ENCODE peak calls at places on chromosomes 12 and 14, in seven cellular contexts. One of them, this sample, is unnamed.

GRCh38 chr12:57090924-57091632 is 2.2 kb downstream of the NAB2 start:
- DNase-seq in Peyer's patch: no peak
- DNase-seq in activated T-cell treated with anti-CD3 and anti-CD28 coated beads, Interleukin-2, amount 50 U/mL, for 1 hour: peak
- DNase-seq in psoas muscle: no peak
- DNase-seq in activated gamma-delta T cell treated with anti-CD3 and anti-CD28 coated beads, Interleukin-2, amount 50 U/mL, for 16 hours: no peak
- DNase-seq in BJ: no peak
- DNase-seq in HEK293T: no peak
- DNase-seq in this sample: no peak

GRCh38 chr12:58818546-58818945 is 101.8 kb downstream of the LRIG3 start:
- DNase-seq in Peyer's patch: no peak
- DNase-seq in activated T-cell treated with anti-CD3 and anti-CD28 coated beads, Interleukin-2, amount 50 U/mL, for 1 hour: no peak
- DNase-seq in psoas muscle: no peak
- DNase-seq in activated gamma-delta T cell treated with anti-CD3 and anti-CD28 coated beads, Interleukin-2, amount 50 U/mL, for 16 hours: no peak
- DNase-seq in BJ: no peak
- DNase-seq in HEK293T: no peak
- DNase-seq in this sample: no peak

GRCh38 chr14:73057939-73058223 is 453 bp upstream of the RBM25 start:
- DNase-seq in Peyer's patch: no peak
- DNase-seq in activated T-cell treated with anti-CD3 and anti-CD28 coated beads, Interleukin-2, amount 50 U/mL, for 1 hour: no peak
- DNase-seq in psoas muscle: no peak
- DNase-seq in activated gamma-delta T cell treated with anti-CD3 and anti-CD28 coated beads, Interleukin-2, amount 50 U/mL, for 16 hours: no peak
- DNase-seq in BJ: no peak
- DNase-seq in HEK293T: no peak
- DNase-seq in this sample: no peak

GRCh38 chr12:88544991-88545684 is 35.1 kb downstream of the KITLG start:
- DNase-seq in Peyer's patch: no peak
- DNase-seq in activated T-cell treated with anti-CD3 and anti-CD28 coated beads, Interleukin-2, amount 50 U/mL, for 1 hour: no peak
- DNase-seq in psoas muscle: no peak
- DNase-seq in activated gamma-delta T cell treated with anti-CD3 and anti-CD28 coated beads, Interleukin-2, amount 50 U/mL, for 16 hours: no peak
- DNase-seq in BJ: no peak
- DNase-seq in HEK293T: no peak
- DNase-seq in this sample: no peak

GRCh38 chr12:52042706-52043385 is 8.4 kb upstream of the NR4A1 start:
- DNase-seq in Peyer's patch: no peak
- DNase-seq in activated T-cell treated with anti-CD3 and anti-CD28 coated beads, Interleukin-2, amount 50 U/mL, for 1 hour: peak
- DNase-seq in psoas muscle: peak
- DNase-seq in activated gamma-delta T cell treated with anti-CD3 and anti-CD28 coated beads, Interleukin-2, amount 50 U/mL, for 16 hours: no peak
- DNase-seq in BJ: no peak
- DNase-seq in HEK293T: no peak
- DNase-seq in this sample: no peak

GRCh38 chr12:219891-220352 is 6.0 kb upstream of the SLC6A12 start:
- DNase-seq in Peyer's patch: peak
- DNase-seq in activated T-cell treated with anti-CD3 and anti-CD28 coated beads, Interleukin-2, amount 50 U/mL, for 1 hour: peak
- DNase-seq in psoas muscle: peak
- DNase-seq in activated gamma-delta T cell treated with anti-CD3 and anti-CD28 coated beads, Interleukin-2, amount 50 U/mL, for 16 hours: peak
- DNase-seq in BJ: no peak
- DNase-seq in HEK293T: peak
- DNase-seq in this sample: no peak

GRCh38 chr12:53053223-53054111 is 3.6 kb downstream of the TNS2 start:
- DNase-seq in Peyer's patch: peak
- DNase-seq in activated T-cell treated with anti-CD3 and anti-CD28 coated beads, Interleukin-2, amount 50 U/mL, for 1 hour: peak
- DNase-seq in psoas muscle: peak
- DNase-seq in activated gamma-delta T cell treated with anti-CD3 and anti-CD28 coated beads, Interleukin-2, amount 50 U/mL, for 16 hours: peak
- DNase-seq in BJ: no peak
- DNase-seq in HEK293T: no peak
- DNase-seq in this sample: no peak

GRCh38 chr14:106844608-106845285 is 1318.4 kb downstream of the TMEM121 start:
- DNase-seq in Peyer's patch: peak
- DNase-seq in activated T-cell treated with anti-CD3 and anti-CD28 coated beads, Interleukin-2, amount 50 U/mL, for 1 hour: peak
- DNase-seq in psoas muscle: peak
- DNase-seq in activated gamma-delta T cell treated with anti-CD3 and anti-CD28 coated beads, Interleukin-2, amount 50 U/mL, for 16 hours: peak
- DNase-seq in BJ: no peak
- DNase-seq in HEK293T: no peak
- DNase-seq in this sample: no peak

GRCh38 chr12:16726879-16727278 is 120.9 kb upstream of the LMO3 start:
- DNase-seq in Peyer's patch: no peak
- DNase-seq in activated T-cell treated with anti-CD3 and anti-CD28 coated beads, Interleukin-2, amount 50 U/mL, for 1 hour: no peak
- DNase-seq in psoas muscle: no peak
- DNase-seq in activated gamma-delta T cell treated with anti-CD3 and anti-CD28 coated beads, Interleukin-2, amount 50 U/mL, for 16 hours: no peak
- DNase-seq in BJ: no peak
- DNase-seq in HEK293T: no peak
- DNase-seq in this sample: no peak

GRCh38 chr12:49730568-49731101 is 10.7 kb upstream of the TMBIM6 start:
- DNase-seq in Peyer's patch: no peak
- DNase-seq in activated T-cell treated with anti-CD3 and anti-CD28 coated beads, Interleukin-2, amount 50 U/mL, for 1 hour: no peak
- DNase-seq in psoas muscle: no peak
- DNase-seq in activated gamma-delta T cell treated with anti-CD3 and anti-CD28 coated beads, Interleukin-2, amount 50 U/mL, for 16 hours: no peak
- DNase-seq in BJ: no peak
- DNase-seq in HEK293T: no peak
- DNase-seq in this sample: no peak